ENCODE peak calls at places on chromosomes 4 and X, in nine cellular contexts. W is lower lobe of right lung; J is stimulated activated CD8-positive, alpha-beta memory T cell treated with anti-CD3 and anti-CD28 coated beads, Interleukin-4, amount 100 ng/mL, for 1 hour; F is effector memory CD4-positive, alpha-beta T cell; M is head of caudate nucleus; O is NCI-H748 treated with DMSO at 0.1 percent for 48 hours; Q is posterior cingulate gyrus; A is epithelial cell of esophagus; U is Calu3. E is an unnamed sample.

GRCh38 chr4:132694775-132695174 is 454.3 kb upstream of the PCDH10 start:
- DNase-seq in W (no peak), J (no peak), F (no peak), M (no peak), O (no peak), Q (no peak), A (no peak), U (no peak), E (no peak)

GRCh38 chr4:152072001-152072485 is 311.2 kb upstream of the GATB start:
- DNase-seq in W (no peak), J (no peak), F (no peak), M (no peak), O (no peak), Q (no peak), A (no peak), U (no peak), E (no peak)

GRCh38 chrX:55159556-55159955 is 60.6 kb upstream of the PAGE5 start:
- DNase-seq in W (no peak), J (no peak), F (no peak), M (no peak), O (no peak), Q (no peak), A (no peak), U (no peak), E (no peak)

GRCh38 chr4:4829837-4830236 is 29.6 kb upstream of the MSX1 start:
- DNase-seq in W (no peak), J (no peak), F (no peak), M (no peak), O (no peak), Q (no peak), A (no peak), U (no peak), E (no peak)

GRCh38 chr4:120056249-120056648 is 10.4 kb downstream of the MAD2L1 start:
- DNase-seq in W (no peak), J (no peak), F (no peak), M (no peak), O (no peak), Q (no peak), A (peak; percentile 20), U (no peak), E (no peak)

GRCh38 chrX:130771230-130771629 is 131.8 kb downstream of the ENOX2 start:
- DNase-seq in W (no peak), J (no peak), F (no peak), M (no peak), O (no peak), Q (no peak), A (peak; percentile 21), U (no peak), E (no peak)

GRCh38 chr4:61575796-61576195 is 375.7 kb downstream of the ADGRL3 start:
- DNase-seq in W (no peak), J (no peak), F (no peak), M (no peak), O (no peak), Q (no peak), A (no peak), U (no peak), E (no peak)

GRCh38 chr4:55180980-55181379 is 55.6 kb upstream of the KDR start:
- DNase-seq in W (no peak), J (no peak), F (no peak), M (no peak), O (no peak), Q (no peak), A (no peak), U (no peak), E (no peak)

GRCh38 chr4:151315212-151315886 is 10.1 kb downstream of the SH3D19 start:
- DNase-seq in W (no peak), J (no peak), F (no peak), M (no peak), O (no peak), Q (no peak), A (peak; percentile 70), U (no peak), E (no peak)

GRCh38 chrX:150100261-150100660 is 162.0 kb upstream of the EOLA2 start:
- DNase-seq in W (no peak), J (no peak), F (no peak), M (no peak), O (no peak), Q (no peak), A (no peak), U (no peak), E (no peak)

GRCh38 chr4:94274912-94275311 is 67.2 kb downstream of the SMARCAD1 start:
- DNase-seq in W (no peak), J (no peak), F (no peak), M (no peak), O (no peak), Q (no peak), A (no peak), U (no peak), E (no peak)

GRCh38 chr4:42397635-42398447 is 553 bp downstream of the SHISA3 start:
- DNase-seq in W (no peak), J (no peak), F (no peak), M (no peak), O (no peak), Q (no peak), A (peak; percentile 29), U (peak; percentile 6), E (no peak)

GRCh38 chr4:67366341-67366861 is 178.9 kb downstream of the CENPC start:
- DNase-seq in W (no peak), J (no peak), F (no peak), M (no peak), O (no peak), Q (no peak), A (no peak), U (no peak), E (no peak)

GRCh38 chrX:22135171-22135711 is 103.1 kb downstream of the PHEX start:
- DNase-seq in W (no peak), J (no peak), F (no peak), M (no peak), O (no peak), Q (no peak), A (peak; percentile 80), U (no peak), E (no peak)

GRCh38 chr4:107034091-107034698 is 1.9 kb downstream of the DKK2 start:
- DNase-seq in W (no peak), J (no peak), F (no peak), M (peak; percentile 39), O (peak; percentile 44), Q (peak; percentile 63), A (peak; percentile 16), U (peak; percentile 44), E (no peak)

GRCh38 chr4:168564024-168564423 is 67.2 kb downstream of the PALLD start:
- DNase-seq in W (no peak), J (no peak), F (no peak), M (no peak), O (no peak), Q (no peak), A (no peak), U (no peak), E (no peak)

GRCh38 chr4:140296871-140297570 is 76.4 kb upstream of the SCOC start:
- DNase-seq in W (no peak), J (no peak), F (no peak), M (peak; percentile 72), O (peak; percentile 42), Q (no peak), A (peak; percentile 74), U (peak; percentile 22), E (no peak)

GRCh38 chr4:53782468-53782865 is 191.2 kb upstream of the LNX1 start:
- DNase-seq in W (no peak), J (no peak), F (no peak), M (no peak), O (no peak), Q (no peak), A (no peak), U (no peak), E (no peak)

GRCh38 chrX:142204522-142205433 is at the start of gene MAGEC2:
- DNase-seq in W (no peak), J (no peak), F (no peak), M (no peak), O (no peak), Q (no peak), A (no peak), U (no peak), E (no peak)

GRCh38 chrX:24285082-24285481 is 28.8 kb downstream of the SUPT20HL2 start:
- DNase-seq in W (no peak), J (no peak), F (no peak), M (no peak), O (no peak), Q (no peak), A (no peak), U (no peak), E (no peak)

GRCh38 chr4:156193800-156194199 is 240.1 kb upstream of the CTSO start:
- DNase-seq in W (no peak), J (no peak), F (no peak), M (no peak), O (no peak), Q (peak; percentile 45), A (peak; percentile 19), U (no peak), E (no peak)

GRCh38 chr4:98996056-98996941 is 778 bp downstream of the METAP1 start:
- DNase-seq in W (no peak), J (no peak), F (no peak), M (peak; percentile 20), O (peak; percentile 24), Q (no peak), A (peak; percentile 52), U (peak; percentile 11), E (peak; percentile 50)

GRCh38 chr4:125551451-125551850 is 236.7 kb downstream of the FAT4 start:
- DNase-seq in W (no peak), J (no peak), F (no peak), M (no peak), O (no peak), Q (no peak), A (no peak), U (no peak), E (no peak)

GRCh38 chr4:122053186-122053585 is 98.9 kb upstream of the BLTP1 start:
- DNase-seq in W (no peak), J (no peak), F (no peak), M (no peak), O (no peak), Q (no peak), A (no peak), U (no peak), E (no peak)

GRCh38 chr4:156255608-156256007 is 301.9 kb upstream of the CTSO start:
- DNase-seq in W (no peak), J (no peak), F (no peak), M (no peak), O (peak; percentile 43), Q (no peak), A (no peak), U (no peak), E (no peak)

GRCh38 chr4:106273831-106274230 is 42.2 kb downstream of the TBCK start:
- DNase-seq in W (no peak), J (no peak), F (no peak), M (no peak), O (no peak), Q (no peak), A (no peak), U (no peak), E (no peak)

GRCh38 chr4:84493092-84493850 is 5.8 kb downstream of the NKX6-1 start:
- DNase-seq in W (no peak), J (no peak), F (no peak), M (no peak), O (no peak), Q (no peak), A (no peak), U (no peak), E (no peak)

GRCh38 chr4:7397206-7398103 is 37.3 kb downstream of the PSAPL1 start:
- DNase-seq in W (peak; percentile 26), J (no peak), F (no peak), M (no peak), O (no peak), Q (no peak), A (peak; percentile 33), U (no peak), E (no peak)

GRCh38 chrX:148380614-148381561 is 119.5 kb upstream of the AFF2 start:
- DNase-seq in W (no peak), J (no peak), F (no peak), M (no peak), O (no peak), Q (no peak), A (no peak), U (no peak), E (no peak)

GRCh38 chr4:128573781-128574508 is 235.6 kb upstream of the JADE1 start:
- DNase-seq in W (no peak), J (no peak), F (no peak), M (no peak), O (no peak), Q (no peak), A (peak; percentile 37), U (no peak), E (no peak)

GRCh38 chr4:25560605-25561004 is 95.0 kb upstream of the SLC34A2 start:
- DNase-seq in W (peak; percentile 60), J (no peak), F (no peak), M (no peak), O (no peak), Q (no peak), A (no peak), U (no peak), E (no peak)

E was measured in right lobe of liver.